ENCODE peak calls at places on chromosomes 5 and 9, in eight cellular contexts. R, Y, V, L, B, N, S and D are unnamed samples.

GRCh38 chr5:181076920-181077319 is 36.9 kb downstream of the BTNL9 start:
- DNase-seq in R (no peak), Y (no peak), V (no peak), L (no peak), B (no peak), N (no peak), S (no peak), D (no peak)

GRCh38 chr5:107147584-107147983 is 523.2 kb downstream of the EFNA5 start:
- DNase-seq in R (no peak), Y (no peak), V (no peak), L (no peak), B (no peak), N (no peak), S (no peak), D (no peak)

GRCh38 chr5:122880749-122881148 is 35.3 kb downstream of the SNX24 start:
- DNase-seq in R (no peak), Y (peak), V (no peak), L (no peak), B (no peak), N (peak), S (no peak), D (peak)

GRCh38 chr5:22611327-22611726 is 241.8 kb downstream of the CDH12 start:
- DNase-seq in R (no peak), Y (no peak), V (no peak), L (no peak), B (no peak), N (no peak), S (no peak), D (no peak)

GRCh38 chr5:14579246-14579645 is 2.3 kb upstream of the OTULINL start:
- DNase-seq in R (no peak), Y (no peak), V (no peak), L (no peak), B (no peak), N (no peak), S (no peak), D (no peak)

GRCh38 chr9:131530546-131530929 is 525 bp downstream of the UCK1 start:
- DNase-seq in R (peak), Y (peak), V (peak), L (no peak), B (peak), N (peak), S (no peak), D (peak)

GRCh38 chr5:36168737-36169136 is 16.8 kb downstream of the SKP2 start:
- DNase-seq in R (peak), Y (no peak), V (no peak), L (no peak), B (no peak), N (no peak), S (no peak), D (no peak)

GRCh38 chr5:78765756-78766411 is 117.3 kb upstream of the LHFPL2 start:
- DNase-seq in R (no peak), Y (no peak), V (no peak), L (no peak), B (no peak), N (no peak), S (no peak), D (no peak)

GRCh38 chr5:53481887-53482716 is 1.7 kb downstream of the FST start:
- DNase-seq in R (peak), Y (peak), V (peak), L (no peak), B (peak), N (peak), S (no peak), D (peak)

GRCh38 chr9:3200331-3200774 is 325.4 kb downstream of the RFX3 start:
- DNase-seq in R (no peak), Y (peak), V (no peak), L (no peak), B (no peak), N (peak), S (no peak), D (peak)

GRCh38 chr9:13899924-13900323 is 414.0 kb downstream of the NFIB start:
- DNase-seq in R (no peak), Y (no peak), V (no peak), L (no peak), B (no peak), N (no peak), S (no peak), D (no peak)

GRCh38 chr9:6584881-6585597 is 60.5 kb downstream of the GLDC start:
- DNase-seq in R (no peak), Y (peak), V (no peak), L (no peak), B (peak), N (peak), S (no peak), D (peak)

GRCh38 chr5:6435356-6435755 is 13.3 kb upstream of the UBE2QL1 start:
- DNase-seq in R (no peak), Y (peak), V (no peak), L (no peak), B (no peak), N (no peak), S (no peak), D (no peak)

GRCh38 chr5:2752059-2752874 is 790 bp upstream of the IRX2 start:
- DNase-seq in R (no peak), Y (peak), V (no peak), L (no peak), B (no peak), N (no peak), S (no peak), D (peak)

GRCh38 chr9:7439355-7439978 is 360.1 kb downstream of the DMAC1 start:
- DNase-seq in R (no peak), Y (peak), V (no peak), L (no peak), B (no peak), N (peak), S (no peak), D (no peak)

GRCh38 chr5:28823231-28823630 is 1784.8 kb upstream of the CDH9 start:
- DNase-seq in R (no peak), Y (no peak), V (no peak), L (no peak), B (no peak), N (no peak), S (no peak), D (no peak)

GRCh38 chr9:94740191-94740874 is 13.8 kb downstream of the AOPEP start:
- DNase-seq in R (no peak), Y (no peak), V (no peak), L (no peak), B (no peak), N (no peak), S (no peak), D (no peak)

GRCh38 chr9:105128908-105129307 is 115.5 kb upstream of the SLC44A1 start:
- DNase-seq in R (no peak), Y (no peak), V (no peak), L (no peak), B (no peak), N (no peak), S (no peak), D (no peak)

GRCh38 chr5:1725641-1726468 is 73.8 kb downstream of the MRPL36 start:
- DNase-seq in R (no peak), Y (no peak), V (no peak), L (no peak), B (no peak), N (no peak), S (no peak), D (no peak)

GRCh38 chr9:14158911-14159310 is 155.0 kb downstream of the NFIB start:
- DNase-seq in R (no peak), Y (peak), V (no peak), L (no peak), B (no peak), N (peak), S (no peak), D (peak)

GRCh38 chr5:78591227-78591626 is 57.3 kb downstream of the LHFPL2 start:
- DNase-seq in R (peak), Y (peak), V (no peak), L (no peak), B (peak), N (peak), S (no peak), D (peak)

GRCh38 chr5:74643160-74643562 is 2.6 kb upstream of the ENC1 start:
- DNase-seq in R (peak), Y (peak), V (no peak), L (no peak), B (peak), N (peak), S (peak), D (peak)

GRCh38 chr9:136081826-136082495 is 13.1 kb downstream of the NACC2 start:
- DNase-seq in R (no peak), Y (no peak), V (peak), L (no peak), B (no peak), N (no peak), S (no peak), D (no peak)

GRCh38 chr5:133794771-133795391 is 173.5 kb downstream of the C5orf15 start:
- DNase-seq in R (no peak), Y (no peak), V (no peak), L (no peak), B (no peak), N (no peak), S (no peak), D (no peak)

GRCh38 chr5:67267522-67268232 is 71.1 kb upstream of the CD180 start:
- DNase-seq in R (no peak), Y (peak), V (peak), L (no peak), B (no peak), N (peak), S (no peak), D (no peak)

GRCh38 chr9:79134654-79135053 is 437.1 kb upstream of the TLE4 start:
- DNase-seq in R (no peak), Y (peak), V (no peak), L (no peak), B (no peak), N (peak), S (no peak), D (peak)

GRCh38 chr9:127130235-127130634 is 7.8 kb upstream of the ANGPTL2 start:
- DNase-seq in R (no peak), Y (no peak), V (no peak), L (no peak), B (no peak), N (no peak), S (no peak), D (no peak)